ENCODE peak calls at places on chromosomes 3 and 15, in five cellular contexts. One of them, this sample, is unnamed.

GRCh38 chr3:142447308-142447851 is 457 bp downstream of the XRN1 start:
- DNase-seq in activated gamma-delta T cell treated with anti-CD3 and anti-CD28 coated beads, Interleukin-2, amount 50 U/mL, for 16 hours: peak; percentile 19
- DNase-seq in HL-60: peak; percentile 34
- DNase-seq in G401: peak; percentile 48
- DNase-seq in HEK293T: peak; percentile 38
- DNase-seq in this sample: peak; percentile 77

GRCh38 chr3:187281191-187281714 is 10.3 kb downstream of the MASP1 start:
- DNase-seq in G401: no peak
- DNase-seq in activated gamma-delta T cell treated with anti-CD3 and anti-CD28 coated beads, Interleukin-2, amount 50 U/mL, for 16 hours: no peak
- DNase-seq in HEK293T: no peak
- DNase-seq in HL-60: no peak
- DNase-seq in this sample: no peak

GRCh38 chr3:128366136-128366535 is 100.6 kb downstream of the DNAJB8 start:
- DNase-seq in G401: peak; percentile 88
- DNase-seq in HEK293T: no peak
- DNase-seq in activated gamma-delta T cell treated with anti-CD3 and anti-CD28 coated beads, Interleukin-2, amount 50 U/mL, for 16 hours: no peak
- DNase-seq in HL-60: no peak
- DNase-seq in this sample: no peak

GRCh38 chr15:62163847-62164499 is 1.1 kb downstream of the C2CD4B start:
- DNase-seq in activated gamma-delta T cell treated with anti-CD3 and anti-CD28 coated beads, Interleukin-2, amount 50 U/mL, for 16 hours: no peak
- DNase-seq in HL-60: no peak
- DNase-seq in HEK293T: peak; percentile 12
- DNase-seq in G401: no peak
- DNase-seq in this sample: no peak

GRCh38 chr3:156834435-156834834 is 8.3 kb downstream of the LEKR1 start:
- DNase-seq in HEK293T: no peak
- DNase-seq in activated gamma-delta T cell treated with anti-CD3 and anti-CD28 coated beads, Interleukin-2, amount 50 U/mL, for 16 hours: no peak
- DNase-seq in G401: no peak
- DNase-seq in HL-60: no peak
- DNase-seq in this sample: no peak

GRCh38 chr3:45826321-45826720 is 15.6 kb downstream of the LZTFL1 start:
- DNase-seq in HL-60: no peak
- DNase-seq in G401: no peak
- DNase-seq in HEK293T: no peak
- DNase-seq in activated gamma-delta T cell treated with anti-CD3 and anti-CD28 coated beads, Interleukin-2, amount 50 U/mL, for 16 hours: no peak
- DNase-seq in this sample: no peak

GRCh38 chr3:51678186-51678585 is 7.1 kb downstream of the TEX264 start:
- DNase-seq in activated gamma-delta T cell treated with anti-CD3 and anti-CD28 coated beads, Interleukin-2, amount 50 U/mL, for 16 hours: no peak
- DNase-seq in G401: no peak
- DNase-seq in HEK293T: no peak
- DNase-seq in HL-60: no peak
- DNase-seq in this sample: no peak

GRCh38 chr3:46924921-46925584 is 47.5 kb downstream of the PTH1R start:
- DNase-seq in activated gamma-delta T cell treated with anti-CD3 and anti-CD28 coated beads, Interleukin-2, amount 50 U/mL, for 16 hours: no peak
- DNase-seq in G401: no peak
- DNase-seq in HL-60: no peak
- DNase-seq in HEK293T: no peak
- DNase-seq in this sample: no peak

GRCh38 chr3:190526787-190527767 is 13.2 kb downstream of the IL1RAP start:
- DNase-seq in HEK293T: no peak
- DNase-seq in HL-60: peak; percentile 57
- DNase-seq in activated gamma-delta T cell treated with anti-CD3 and anti-CD28 coated beads, Interleukin-2, amount 50 U/mL, for 16 hours: no peak
- DNase-seq in G401: no peak
- DNase-seq in this sample: no peak

GRCh38 chr3:45181496-45181895 is 35.3 kb upstream of the CDCP1 start:
- DNase-seq in HL-60: no peak
- DNase-seq in activated gamma-delta T cell treated with anti-CD3 and anti-CD28 coated beads, Interleukin-2, amount 50 U/mL, for 16 hours: no peak
- DNase-seq in G401: no peak
- DNase-seq in HEK293T: no peak
- DNase-seq in this sample: no peak

GRCh38 chr3:187742351-187743171 is 2.7 kb downstream of the BCL6 start:
- DNase-seq in activated gamma-delta T cell treated with anti-CD3 and anti-CD28 coated beads, Interleukin-2, amount 50 U/mL, for 16 hours: no peak
- DNase-seq in HL-60: peak; percentile 67
- DNase-seq in G401: peak; percentile 77
- DNase-seq in HEK293T: no peak
- DNase-seq in this sample: no peak

GRCh38 chr15:59687831-59688230 is 1.3 kb downstream of the BNIP2 start:
- DNase-seq in HL-60: peak; percentile 41
- DNase-seq in G401: no peak
- DNase-seq in activated gamma-delta T cell treated with anti-CD3 and anti-CD28 coated beads, Interleukin-2, amount 50 U/mL, for 16 hours: no peak
- DNase-seq in HEK293T: no peak
- DNase-seq in this sample: no peak

GRCh38 chr3:156865732-156866131 is 39.6 kb downstream of the LEKR1 start:
- DNase-seq in activated gamma-delta T cell treated with anti-CD3 and anti-CD28 coated beads, Interleukin-2, amount 50 U/mL, for 16 hours: no peak
- DNase-seq in HL-60: no peak
- DNase-seq in HEK293T: no peak
- DNase-seq in G401: no peak
- DNase-seq in this sample: no peak

GRCh38 chr3:189041482-189042090 is 130.2 kb upstream of the TPRG1 start:
- DNase-seq in activated gamma-delta T cell treated with anti-CD3 and anti-CD28 coated beads, Interleukin-2, amount 50 U/mL, for 16 hours: peak; percentile 73
- DNase-seq in G401: peak; percentile 21
- DNase-seq in HEK293T: peak; percentile 30
- DNase-seq in HL-60: peak; percentile 54
- DNase-seq in this sample: peak; percentile 84

GRCh38 chr3:129032716-129033115 is 27.9 kb upstream of the GP9 start:
- DNase-seq in HEK293T: no peak
- DNase-seq in activated gamma-delta T cell treated with anti-CD3 and anti-CD28 coated beads, Interleukin-2, amount 50 U/mL, for 16 hours: no peak
- DNase-seq in HL-60: no peak
- DNase-seq in G401: no peak
- DNase-seq in this sample: no peak

GRCh38 chr3:189457201-189457607 is 174.0 kb upstream of the TP63 start:
- DNase-seq in activated gamma-delta T cell treated with anti-CD3 and anti-CD28 coated beads, Interleukin-2, amount 50 U/mL, for 16 hours: no peak
- DNase-seq in HEK293T: no peak
- DNase-seq in HL-60: no peak
- DNase-seq in G401: no peak
- DNase-seq in this sample: no peak